ENCODE peak calls at places on chromosomes 4 and X, in four cellular contexts. I, V, W and L are unnamed samples.

GRCh38 chr4:177737387-177737965 is 295.2 kb upstream of the AGA start:
- DNase-seq in W (no peak), V (no peak), I (peak), L (no peak)

GRCh38 chrX:87572911-87573310 is 55.3 kb downstream of the KLHL4 start:
- DNase-seq in I (peak), V (peak), W (no peak), L (no peak)

GRCh38 chr4:168832746-168833575 is 177.1 kb downstream of the CBR4 start:
- DNase-seq in I (peak), V (peak), W (peak), L (no peak)

GRCh38 chr4:83431200-83431599 is 24.4 kb downstream of the HELQ start:
- DNase-seq in I (no peak), V (no peak), W (no peak), L (no peak)

GRCh38 chrX:79366888-79367749 is at the start of gene ITM2A:
- DNase-seq in W (peak), V (peak), I (no peak), L (peak)

GRCh38 chr4:38902695-38903094 is 35.1 kb downstream of the FAM114A1 start:
- DNase-seq in V (peak), W (no peak), I (peak), L (peak)

GRCh38 chr4:16431871-16432270 is 205.6 kb upstream of the TAPT1 start:
- DNase-seq in V (no peak), I (no peak), W (no peak), L (no peak)

GRCh38 chr4:113582737-113583136 is 178.8 kb downstream of the CAMK2D start:
- DNase-seq in V (no peak), W (no peak), I (no peak), L (no peak)

GRCh38 chr4:183936047-183936446 is 30.9 kb downstream of the STOX2 start:
- DNase-seq in I (no peak), W (no peak), V (no peak), L (no peak)

GRCh38 chr4:118888666-118889312 is at the start of gene SYNPO2:
- DNase-seq in V (peak), I (peak), W (peak), L (peak)

GRCh38 chrX:21711848-21712197 is 46.1 kb downstream of the SMPX start:
- DNase-seq in V (no peak), I (no peak), W (no peak), L (no peak)

GRCh38 chr4:139508581-139509237 is 47.3 kb downstream of the SETD7 start:
- DNase-seq in I (no peak), V (no peak), W (no peak), L (no peak)

GRCh38 chrX:22135994-22136684 is 104.0 kb downstream of the PHEX start:
- DNase-seq in V (peak), W (no peak), I (peak), L (no peak)

GRCh38 chr4:6278801-6279197 is 9.1 kb downstream of the WFS1 start:
- DNase-seq in W (no peak), I (peak), V (peak), L (peak)

GRCh38 chrX:129572422-129572821 is 32.4 kb downstream of the OCRL start:
- DNase-seq in I (no peak), W (no peak), V (no peak), L (no peak)

GRCh38 chr4:165378763-165379631 is at the start of gene CPE:
- DNase-seq in I (peak), V (peak), W (peak), L (peak)

GRCh38 chr4:1747603-1747967 is 26.3 kb downstream of the TACC3 start:
- DNase-seq in I (no peak), W (no peak), V (no peak), L (no peak)

GRCh38 chrX:151151668-151152267 is 24.6 kb upstream of the GPR50 start:
- DNase-seq in W (no peak), I (peak), V (peak), L (peak)

GRCh38 chrX:86379209-86379608 is 231.0 kb downstream of the DACH2 start:
- DNase-seq in W (no peak), I (no peak), V (no peak), L (no peak)

GRCh38 chr4:6513678-6514077 is 41.3 kb upstream of the PPP2R2C start:
- DNase-seq in I (no peak), V (no peak), W (no peak), L (no peak)

GRCh38 chr4:140947507-140947906 is 185.8 kb downstream of the RNF150 start:
- DNase-seq in W (no peak), V (peak), I (no peak), L (no peak)

GRCh38 chr4:6253961-6254360 is 15.7 kb upstream of the WFS1 start:
- DNase-seq in V (no peak), W (peak), I (no peak), L (no peak)

GRCh38 chr4:90234916-90235547 is 107.8 kb downstream of the CCSER1 start:
- DNase-seq in I (no peak), V (no peak), W (no peak), L (no peak)

GRCh38 chr4:140149851-140150635 is 3.9 kb downstream of the MAML3 start:
- DNase-seq in I (peak), V (peak), W (peak), L (peak)

GRCh38 chrX:154381271-154381670 is 2.2 kb downstream of the EMD start:
- DNase-seq in V (no peak), W (no peak), I (no peak), L (no peak)

GRCh38 chr4:141078871-141079270 is 54.4 kb downstream of the RNF150 start:
- DNase-seq in I (no peak), W (no peak), V (peak), L (no peak)

GRCh38 chr4:74932832-74933561 is at the start of gene PARM1:
- DNase-seq in V (peak), I (peak), W (peak), L (peak)

GRCh38 chr4:1204286-1204827 is 32.0 kb upstream of the SPON2 start:
- DNase-seq in V (no peak), I (no peak), W (peak), L (peak)

GRCh38 chr4:45455217-45455616 is 668.6 kb downstream of the GABRG1 start:
- DNase-seq in V (no peak), W (no peak), I (no peak), L (no peak)

GRCh38 chr4:121706595-121707021 is 9.8 kb upstream of the ANXA5 start:
- DNase-seq in V (peak), W (no peak), I (peak), L (no peak)

GRCh38 chrX:101931494-101932248 is at the start of gene ZMAT1:
- DNase-seq in V (peak), I (peak), W (peak), L (peak)

GRCh38 chr4:169079942-169080827 is 70.1 kb upstream of the CBR4 start:
- DNase-seq in I (peak), W (peak), V (peak), L (peak)

GRCh38 chr4:6909113-6909969 is at the start of gene TBC1D14:
- DNase-seq in I (peak), V (peak), W (peak), L (peak)

GRCh38 chrX:130529531-130529930 is 127.7 kb downstream of the RBMX2 start:
- DNase-seq in I (no peak), V (no peak), W (no peak), L (no peak)

GRCh38 chrX:136336623-136337022 is 35.9 kb downstream of the ADGRG4 start:
- DNase-seq in W (no peak), V (peak), I (no peak), L (no peak)

GRCh38 chr4:147943159-147943638 is 211.3 kb downstream of the ARHGAP10 start:
- DNase-seq in I (no peak), W (no peak), V (no peak), L (peak)

GRCh38 chrX:48791063-48791820 is 4.9 kb downstream of the GATA1 start:
- DNase-seq in W (no peak), I (no peak), V (no peak), L (no peak)
- TF ChIP-seq CTCF in W (no peak), I (no peak), V (no peak), L (no peak)

DNA sequence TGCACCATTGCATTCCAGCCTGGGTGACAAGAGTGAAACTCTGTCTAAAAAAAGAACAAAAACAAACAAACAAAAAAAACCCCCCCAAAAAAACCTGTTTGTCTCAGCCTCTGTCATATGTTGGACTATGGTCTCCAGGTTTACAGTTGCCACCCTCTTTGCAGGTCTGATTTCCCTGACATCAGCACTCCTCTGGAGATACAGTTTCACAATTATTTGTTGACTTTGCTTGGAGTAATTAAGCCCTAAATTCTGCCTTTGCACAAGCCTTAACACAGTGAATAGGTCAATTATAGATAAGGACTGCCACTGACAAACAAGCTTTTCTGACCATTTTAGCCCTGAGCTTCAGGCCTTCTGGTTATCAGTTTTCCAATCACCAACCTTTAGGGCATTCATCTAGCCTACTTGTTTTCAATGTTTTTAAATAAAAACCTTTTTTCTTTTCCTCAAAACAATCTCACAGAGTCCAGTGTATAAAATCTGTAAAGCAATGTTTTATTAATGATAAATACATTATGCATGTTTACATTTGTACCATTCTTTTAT is 20.4 kb upstream of the MAPK10 start:
- DNase-seq in V (no peak), I (no peak), W (no peak), L (no peak)
- TF ChIP-seq CTCF in V (no peak), I (no peak), W (no peak), L (no peak)

GRCh38 chr4:108512615-108513505 is 107.5 kb upstream of the RPL34 start:
- DNase-seq in W (no peak), I (peak), V (peak), L (no peak)
- TF ChIP-seq CTCF in W (no peak), I (peak), V (peak), L (peak)

GRCh38 chr4:4987656-4988055 is 31.6 kb downstream of the CYTL1 start:
- DNase-seq in V (no peak), I (no peak), W (no peak), L (no peak)

GRCh38 chr4:4986856-4987255 is 32.4 kb downstream of the CYTL1 start:
- DNase-seq in I (no peak), W (no peak), V (no peak), L (no peak)

GRCh38 chr4:4985036-4985435 is 34.2 kb downstream of the CYTL1 start:
- DNase-seq in I (no peak), W (no peak), V (no peak), L (no peak)

GRCh38 chr4:4984186-4984585 is 35.1 kb downstream of the CYTL1 start:
- DNase-seq in W (no peak), V (no peak), I (no peak), L (no peak)

GRCh38 chr4:4985844-4986243 is 33.4 kb downstream of the CYTL1 start:
- DNase-seq in I (peak), V (no peak), W (no peak), L (no peak)
- TF ChIP-seq CTCF in I (peak), V (peak), W (no peak), L (peak)